ENCODE peak calls at places on chromosomes 12 and 14, in four cellular contexts. X is mucosa of descending colon, N is Panc1, U is endodermal cell. S is an unnamed sample.

GRCh38 chr12:10221846-10222245 is 9.2 kb downstream of the GABARAPL1 start:
- DNase-seq in N (no peak), U (no peak), X (no peak), S (no peak)

GRCh38 chr14:67187826-67188225 is 1.4 kb upstream of the GARIN2 start:
- DNase-seq in U (no peak), N (peak), X (no peak), S (no peak)

GRCh38 chr12:104423273-104423672 is 33.5 kb upstream of the CHST11 start:
- DNase-seq in X (no peak), U (no peak), N (no peak), S (no peak)

GRCh38 chr14:106538193-106538592 is 1011.8 kb downstream of the TMEM121 start:
- DNase-seq in N (no peak), U (no peak), X (no peak), S (no peak)

GRCh38 chr14:37787879-37788494 is 192.6 kb downstream of the TTC6 start:
- DNase-seq in X (no peak), N (no peak), U (no peak), S (no peak)

GRCh38 chr12:117975006-117975405 is 6.2 kb upstream of the KSR2 start:
- DNase-seq in U (no peak), X (no peak), N (no peak), S (no peak)

GRCh38 chr14:76595266-76595665 is 166.0 kb upstream of the VASH1 start:
- DNase-seq in N (no peak), X (no peak), U (no peak), S (no peak)

GRCh38 chr12:92955997-92956663 is 27.0 kb upstream of the EEA1 start:
- DNase-seq in X (no peak), N (no peak), U (no peak), S (no peak)

GRCh38 chr14:90714811-90715210 is 101.4 kb downstream of the TTC7B start:
- DNase-seq in X (no peak), N (no peak), U (no peak), S (no peak)

GRCh38 chr12:1346126-1346525 is 248.3 kb downstream of the FBXL14 start:
- DNase-seq in X (no peak), U (no peak), N (no peak), S (no peak)

GRCh38 chr12:53221203-53222076 is 10.6 kb downstream of the RARG start:
- DNase-seq in N (no peak), U (peak), X (peak), S (peak)

GRCh38 chr12:27585739-27586265 is 61.8 kb downstream of the PPFIBP1 start:
- DNase-seq in N (no peak), X (no peak), U (no peak), S (no peak)

GRCh38 chr12:109753054-109753401 is 39.4 kb downstream of the FAM222A start:
- DNase-seq in U (peak), X (no peak), N (no peak), S (no peak)

GRCh38 chr14:92934196-92935085 is 11.5 kb downstream of the CHGA start:
- DNase-seq in U (no peak), N (no peak), X (no peak), S (no peak)

GRCh38 chr12:94150483-94151225 is 2.3 kb downstream of the PLXNC1 start:
- DNase-seq in U (peak), N (no peak), X (peak), S (peak)

GRCh38 chr14:67428501-67429031 is 16.6 kb upstream of the PLEK2 start:
- DNase-seq in N (no peak), U (peak), X (no peak), S (peak)

GRCh38 chr14:36605506-36605857 is 23.1 kb upstream of the NKX2-8 start:
- DNase-seq in U (no peak), N (no peak), X (no peak), S (no peak)

GRCh38 chr14:86153480-86153879 is 623.5 kb downstream of the FLRT2 start:
- DNase-seq in U (peak), X (no peak), N (no peak), S (no peak)

GRCh38 chr12:58346032-58346632 is 404.8 kb downstream of the ATP23 start:
- DNase-seq in N (no peak), X (no peak), U (no peak), S (peak)

GRCh38 chr12:123389560-123390351 is 5.8 kb downstream of the KMT5A start:
- DNase-seq in N (no peak), U (peak), X (peak), S (peak)

GRCh38 chr12:55671746-55672145 is 35.1 kb downstream of the OR10P1 start:
- DNase-seq in N (no peak), U (peak), X (no peak), S (no peak)

GRCh38 chr12:32298917-32299316 is 100.4 kb upstream of the FGD4 start:
- DNase-seq in U (no peak), X (no peak), N (no peak), S (no peak)

GRCh38 chr14:102523200-102524025 is 13.8 kb upstream of the ANKRD9 start:
- DNase-seq in N (no peak), X (peak), U (no peak), S (no peak)

GRCh38 chr14:58747181-58747580 is 109.4 kb downstream of the DACT1 start:
- DNase-seq in X (peak), N (no peak), U (no peak), S (peak)

GRCh38 chr14:101788016-101788695 is 26.6 kb downstream of the PPP2R5C start:
- DNase-seq in X (no peak), N (no peak), U (no peak), S (no peak)

GRCh38 chr12:23771230-23771949 is 178.1 kb downstream of the SOX5 start:
- DNase-seq in U (no peak), X (no peak), N (no peak), S (no peak)

GRCh38 chr12:53709671-53710070 is 17.6 kb downstream of the CALCOCO1 start:
- DNase-seq in X (no peak), U (no peak), N (no peak), S (no peak)

GRCh38 chr14:65356327-65356836 is 56.1 kb upstream of the FUT8 start:
- DNase-seq in N (no peak), U (peak), X (no peak), S (no peak)

GRCh38 chr12:6788972-6789905 is at the start of gene CD4:
- DNase-seq in N (no peak), U (peak), X (peak), S (no peak)

GRCh38 chr12:76020281-76020680 is 11.3 kb downstream of the PHLDA1 start:
- DNase-seq in N (no peak), X (peak), U (peak), S (no peak)

GRCh38 chr12:53217930-53218307 is 10.9 kb upstream of the ITGB7 start:
- DNase-seq in N (no peak), X (no peak), U (no peak), S (no peak)

GRCh38 chr14:101369916-101370592 is 191.2 kb upstream of the DIO3 start:
- DNase-seq in N (no peak), X (no peak), U (no peak), S (no peak)

GRCh38 chr14:77122555-77123125 is 19.0 kb downstream of the ZDHHC22 start:
- DNase-seq in X (no peak), U (peak), N (no peak), S (no peak)

GRCh38 chr12:131511391-131511802 is 199.5 kb upstream of the SFSWAP start:
- DNase-seq in N (peak), U (peak), X (no peak), S (no peak)

GRCh38 chr14:99118046-99118721 is 153.8 kb downstream of the BCL11B start:
- DNase-seq in X (no peak), N (no peak), U (peak), S (no peak)

GRCh38 chr14:104936361-104937155 is 11.9 kb downstream of the PLD4 start:
- DNase-seq in N (peak), X (no peak), U (peak), S (no peak)

GRCh38 chr14:59022144-59022543 is 166.3 kb upstream of the DAAM1 start:
- DNase-seq in X (no peak), U (no peak), N (no peak), S (no peak)

GRCh38 chr14:98946995-98947394 is 325.0 kb downstream of the BCL11B start:
- DNase-seq in X (no peak), U (peak), N (no peak), S (no peak)

GRCh38 chr12:2395352-2395977 is 342.7 kb downstream of the CACNA1C start:
- DNase-seq in N (peak), X (no peak), U (peak), S (peak)
- H3K4me3 ChIP-seq in N (no peak), X (no peak), U (no peak), S (no peak)

GRCh38 chr12:64780531-64781373 is 21.5 kb upstream of the GNS start:
- DNase-seq in X (peak), U (peak), N (no peak), S (peak)
- TF ChIP-seq CTCF in X (no peak), U (peak), N (peak), S (peak)

DNA sequence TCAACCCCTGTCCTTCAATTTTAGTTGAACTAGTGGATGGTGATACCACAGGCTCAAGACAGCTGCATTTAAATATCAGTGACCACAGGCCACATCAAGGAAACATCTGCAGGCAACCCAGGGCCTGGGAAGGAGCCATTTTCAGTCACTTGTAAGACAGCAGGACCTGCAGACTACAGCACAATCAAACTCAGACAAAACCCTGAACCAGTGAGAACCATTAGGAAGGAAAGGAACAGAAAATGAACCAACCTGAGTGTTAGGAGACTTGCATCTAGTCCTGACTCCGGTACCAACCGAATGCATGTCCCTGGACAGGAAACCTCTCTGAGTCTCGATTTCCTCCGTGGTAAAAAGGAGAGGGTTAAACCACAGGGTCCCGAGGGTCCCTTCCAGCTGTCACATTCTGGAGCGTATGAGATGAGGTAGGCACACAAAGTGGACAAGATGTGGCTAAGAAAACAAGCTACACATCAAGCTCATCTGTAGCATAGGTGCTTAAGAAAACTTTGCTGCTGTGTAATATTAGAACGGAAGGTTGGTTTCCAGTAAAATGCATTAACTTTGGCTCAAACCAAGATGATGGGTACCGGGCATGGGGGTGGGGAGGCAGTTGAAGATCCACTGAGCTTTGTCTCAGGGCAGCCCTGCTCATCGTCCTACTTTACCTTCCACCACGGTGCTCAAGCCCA is 1.6 kb upstream of the CDKN1B start:
- DNase-seq in U (peak), X (no peak), N (no peak), S (peak)
- H3K4me3 ChIP-seq in U (peak), X (no peak), N (peak), S (peak)

GRCh38 chr14:71209888-71210287 is 302.6 kb downstream of the PCNX1 start:
- DNase-seq in N (no peak), U (no peak), X (no peak), S (no peak)
- TF ChIP-seq CTCF in N (no peak), U (no peak), X (no peak), S (no peak)

GRCh38 chr14:68589447-68590232 is 203.2 kb downstream of the ZFP36L1 start:
- DNase-seq in N (no peak), U (peak), X (no peak), S (no peak)
- H3K4me3 ChIP-seq in N (no peak), U (no peak), X (no peak), S (no peak)

GRCh38 chr14:100160534-100160916 is 1.1 kb upstream of the DEGS2 start:
- DNase-seq in X (peak), N (no peak), U (no peak), S (no peak)

GRCh38 chr14:100165825-100166520 is 6.5 kb upstream of the DEGS2 start:
- DNase-seq in N (no peak), U (no peak), X (peak), S (no peak)

GRCh38 chr14:100168515-100168914 is 9.1 kb upstream of the DEGS2 start:
- DNase-seq in U (no peak), X (no peak), N (no peak), S (no peak)

GRCh38 chr14:100164808-100165207 is 5.4 kb upstream of the DEGS2 start:
- DNase-seq in X (no peak), N (no peak), U (no peak), S (no peak)

DNA sequence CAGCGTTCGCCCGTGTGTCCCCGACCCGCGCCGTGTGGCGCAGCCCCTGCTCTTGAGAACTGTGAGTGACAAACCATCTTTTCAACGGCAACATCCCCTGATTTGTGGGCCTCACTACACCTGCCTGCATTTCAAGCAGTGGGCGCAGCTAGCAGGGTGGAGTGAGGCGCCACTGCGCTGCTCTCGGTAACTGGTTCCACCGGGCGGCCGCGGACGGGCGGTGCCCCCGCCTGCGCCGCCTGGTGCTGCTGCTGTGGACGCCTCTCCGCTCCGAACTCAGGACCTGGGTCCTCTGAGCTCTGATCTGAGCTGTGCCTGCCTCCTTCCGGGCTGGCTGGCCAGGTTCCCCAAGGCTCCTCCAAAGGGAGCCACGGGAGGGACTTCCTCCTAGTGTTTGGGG is 5.9 kb upstream of the DEGS2 start:
- DNase-seq in N (no peak), X (peak), U (peak), S (no peak)
- TF ChIP-seq CTCF in N (no peak), X (no peak), U (peak), S (no peak)